ENCODE peak calls at places on chromosome 16, in ten cellular contexts. One of them, this sample, is unnamed.

GRCh38 chr16:60310836-60311445 is 1576.8 kb upstream of the GOT2 start:
- DNase-seq in AG09309: no peak
- DNase-seq in BJ: no peak
- DNase-seq in AG10803: no peak
- DNase-seq in psoas muscle: no peak
- DNase-seq in AG04450: no peak
- DNase-seq in bronchial epithelial cell: no peak
- DNase-seq in brain microvascular endothelial cell: no peak
- DNase-seq in heart right ventricle: no peak
- DNase-seq in endodermal cell: no peak
- DNase-seq in this sample: no peak

GRCh38 chr16:75250809-75251279 is 580 bp downstream of the BCAR1 start:
- DNase-seq in AG09309: no peak
- DNase-seq in BJ: no peak
- DNase-seq in AG10803: no peak
- DNase-seq in psoas muscle: peak
- DNase-seq in AG04450: no peak
- DNase-seq in bronchial epithelial cell: no peak
- DNase-seq in brain microvascular endothelial cell: no peak
- DNase-seq in heart right ventricle: no peak
- DNase-seq in endodermal cell: peak
- DNase-seq in this sample: no peak

GRCh38 chr16:20740007-20740883 is 1.4 kb downstream of the THUMPD1 start:
- DNase-seq in AG09309: no peak
- DNase-seq in BJ: no peak
- DNase-seq in AG10803: peak
- DNase-seq in psoas muscle: no peak
- DNase-seq in AG04450: no peak
- DNase-seq in bronchial epithelial cell: peak
- DNase-seq in brain microvascular endothelial cell: peak
- DNase-seq in heart right ventricle: no peak
- DNase-seq in endodermal cell: no peak
- DNase-seq in this sample: peak

GRCh38 chr16:84548971-84549844 is 44.7 kb upstream of the MEAK7 start:
- DNase-seq in AG09309: no peak
- DNase-seq in BJ: no peak
- DNase-seq in AG10803: no peak
- DNase-seq in psoas muscle: peak
- DNase-seq in AG04450: no peak
- DNase-seq in bronchial epithelial cell: no peak
- DNase-seq in brain microvascular endothelial cell: no peak
- DNase-seq in heart right ventricle: peak
- DNase-seq in endodermal cell: no peak
- DNase-seq in this sample: no peak

GRCh38 chr16:8949536-8950418 is 13.9 kb downstream of the USP7 start:
- DNase-seq in AG09309: no peak
- DNase-seq in BJ: no peak
- DNase-seq in AG10803: no peak
- DNase-seq in psoas muscle: no peak
- DNase-seq in AG04450: no peak
- DNase-seq in bronchial epithelial cell: no peak
- DNase-seq in brain microvascular endothelial cell: no peak
- DNase-seq in heart right ventricle: no peak
- DNase-seq in endodermal cell: no peak
- DNase-seq in this sample: no peak

GRCh38 chr16:11350531-11351335 is 5.5 kb downstream of the RMI2 start:
- DNase-seq in AG09309: peak
- DNase-seq in BJ: peak
- DNase-seq in AG10803: peak
- DNase-seq in psoas muscle: no peak
- DNase-seq in AG04450: peak
- DNase-seq in bronchial epithelial cell: no peak
- DNase-seq in brain microvascular endothelial cell: no peak
- DNase-seq in heart right ventricle: no peak
- DNase-seq in endodermal cell: no peak
- DNase-seq in this sample: peak

GRCh38 chr16:75801307-75801706 is 75.0 kb upstream of the CPHXL start:
- DNase-seq in AG09309: no peak
- DNase-seq in BJ: no peak
- DNase-seq in AG10803: no peak
- DNase-seq in psoas muscle: no peak
- DNase-seq in AG04450: no peak
- DNase-seq in bronchial epithelial cell: peak
- DNase-seq in brain microvascular endothelial cell: no peak
- DNase-seq in heart right ventricle: no peak
- DNase-seq in endodermal cell: no peak
- DNase-seq in this sample: no peak

GRCh38 chr16:81543571-81543970 is 99.0 kb downstream of the CMIP start:
- DNase-seq in AG09309: no peak
- DNase-seq in BJ: no peak
- DNase-seq in AG10803: no peak
- DNase-seq in psoas muscle: no peak
- DNase-seq in AG04450: no peak
- DNase-seq in bronchial epithelial cell: no peak
- DNase-seq in brain microvascular endothelial cell: no peak
- DNase-seq in heart right ventricle: no peak
- DNase-seq in endodermal cell: no peak
- DNase-seq in this sample: no peak

GRCh38 chr16:52488837-52489289 is 58.1 kb downstream of the TOX3 start:
- DNase-seq in AG09309: no peak
- DNase-seq in BJ: no peak
- DNase-seq in AG10803: no peak
- DNase-seq in psoas muscle: no peak
- DNase-seq in AG04450: no peak
- DNase-seq in bronchial epithelial cell: no peak
- DNase-seq in brain microvascular endothelial cell: no peak
- DNase-seq in heart right ventricle: no peak
- DNase-seq in endodermal cell: no peak
- DNase-seq in this sample: no peak

DNA sequence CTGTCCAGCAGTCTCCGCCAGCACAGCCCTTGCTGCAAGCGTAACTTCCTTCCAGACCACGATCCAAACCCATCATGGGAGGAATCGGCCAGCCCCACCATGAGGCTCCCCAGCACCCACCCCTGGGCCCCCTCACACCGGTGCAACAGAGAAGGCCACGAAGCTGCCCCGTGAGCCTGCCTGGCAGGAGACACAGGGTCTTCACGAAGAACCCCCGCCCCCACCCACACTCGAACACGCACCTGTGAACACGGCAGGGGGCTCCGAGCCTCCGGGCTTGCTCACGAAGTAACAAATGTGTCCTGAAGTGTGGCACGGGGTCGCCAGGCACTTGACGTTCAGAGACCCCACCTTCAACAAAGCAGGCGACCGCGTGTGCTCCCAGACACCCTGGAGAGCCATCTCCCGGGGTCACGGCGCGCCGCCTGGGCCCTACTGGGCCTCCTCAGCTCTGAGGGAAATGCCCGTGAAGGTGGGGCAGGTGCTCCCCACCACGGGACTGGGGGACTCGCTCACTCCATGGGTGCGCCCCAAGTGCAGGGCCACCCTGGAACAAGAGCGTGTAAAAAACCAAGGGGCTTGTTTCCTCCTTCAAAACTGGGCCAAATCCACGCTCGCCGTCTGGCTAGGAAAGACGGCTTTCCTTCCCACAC is 7.6 kb downstream of the HAGH start:
- DNase-seq in AG09309: no peak
- DNase-seq in BJ: no peak
- DNase-seq in AG10803: no peak
- DNase-seq in psoas muscle: no peak
- DNase-seq in AG04450: no peak
- DNase-seq in bronchial epithelial cell: no peak
- DNase-seq in brain microvascular endothelial cell: no peak
- DNase-seq in heart right ventricle: no peak
- DNase-seq in endodermal cell: peak
- DNase-seq in this sample: no peak
- H3K4me3 ChIP-seq in AG09309: no peak
- H3K4me3 ChIP-seq in BJ: no peak
- H3K4me3 ChIP-seq in AG10803: no peak
- H3K4me3 ChIP-seq in psoas muscle: no peak
- H3K4me3 ChIP-seq in AG04450: no peak
- H3K4me3 ChIP-seq in bronchial epithelial cell: no peak
- H3K4me3 ChIP-seq in brain microvascular endothelial cell: no peak
- H3K4me3 ChIP-seq in heart right ventricle: no peak
- H3K4me3 ChIP-seq in endodermal cell: no peak
- H3K4me3 ChIP-seq in this sample: no peak

GRCh38 chr16:56869513-56870270 is 4.7 kb downstream of the SLC12A3 start:
- DNase-seq in AG09309: no peak
- DNase-seq in BJ: no peak
- DNase-seq in AG10803: no peak
- DNase-seq in psoas muscle: no peak
- DNase-seq in AG04450: no peak
- DNase-seq in bronchial epithelial cell: no peak
- DNase-seq in brain microvascular endothelial cell: no peak
- DNase-seq in heart right ventricle: no peak
- DNase-seq in endodermal cell: peak
- DNase-seq in this sample: peak
- TF ChIP-seq CTCF in AG09309: peak
- TF ChIP-seq CTCF in BJ: peak
- TF ChIP-seq CTCF in AG10803: peak
- TF ChIP-seq CTCF in psoas muscle: no peak
- TF ChIP-seq CTCF in AG04450: peak
- TF ChIP-seq CTCF in bronchial epithelial cell: peak
- TF ChIP-seq CTCF in brain microvascular endothelial cell: peak
- TF ChIP-seq CTCF in heart right ventricle: peak
- TF ChIP-seq CTCF in endodermal cell: peak
- TF ChIP-seq CTCF in this sample: peak

GRCh38 chr16:87447323-87447722 is 45.5 kb downstream of the ZCCHC14 start:
- DNase-seq in AG09309: no peak
- DNase-seq in BJ: no peak
- DNase-seq in AG10803: peak
- DNase-seq in psoas muscle: no peak
- DNase-seq in AG04450: peak
- DNase-seq in bronchial epithelial cell: no peak
- DNase-seq in brain microvascular endothelial cell: no peak
- DNase-seq in heart right ventricle: no peak
- DNase-seq in endodermal cell: no peak
- DNase-seq in this sample: no peak
- H3K4me3 ChIP-seq in AG09309: no peak
- H3K4me3 ChIP-seq in BJ: no peak
- H3K4me3 ChIP-seq in AG10803: no peak
- H3K4me3 ChIP-seq in psoas muscle: no peak
- H3K4me3 ChIP-seq in AG04450: peak
- H3K4me3 ChIP-seq in bronchial epithelial cell: no peak
- H3K4me3 ChIP-seq in brain microvascular endothelial cell: no peak
- H3K4me3 ChIP-seq in heart right ventricle: no peak
- H3K4me3 ChIP-seq in endodermal cell: no peak
- H3K4me3 ChIP-seq in this sample: no peak

GRCh38 chr16:50460538-50461399 is 87.4 kb upstream of the NKD1 start:
- DNase-seq in AG09309: no peak
- DNase-seq in BJ: no peak
- DNase-seq in AG10803: no peak
- DNase-seq in psoas muscle: no peak
- DNase-seq in AG04450: no peak
- DNase-seq in bronchial epithelial cell: no peak
- DNase-seq in brain microvascular endothelial cell: no peak
- DNase-seq in heart right ventricle: no peak
- DNase-seq in endodermal cell: peak
- DNase-seq in this sample: no peak

GRCh38 chr16:50464325-50465290 is 83.6 kb upstream of the NKD1 start:
- DNase-seq in AG09309: no peak
- DNase-seq in BJ: no peak
- DNase-seq in AG10803: no peak
- DNase-seq in psoas muscle: no peak
- DNase-seq in AG04450: no peak
- DNase-seq in bronchial epithelial cell: no peak
- DNase-seq in brain microvascular endothelial cell: no peak
- DNase-seq in heart right ventricle: no peak
- DNase-seq in endodermal cell: peak
- DNase-seq in this sample: no peak

GRCh38 chr16:50461400-50461760 is 86.8 kb upstream of the NKD1 start:
- DNase-seq in AG09309: no peak
- DNase-seq in BJ: no peak
- DNase-seq in AG10803: no peak
- DNase-seq in psoas muscle: no peak
- DNase-seq in AG04450: no peak
- DNase-seq in bronchial epithelial cell: no peak
- DNase-seq in brain microvascular endothelial cell: no peak
- DNase-seq in heart right ventricle: no peak
- DNase-seq in endodermal cell: peak
- DNase-seq in this sample: no peak

GRCh38 chr16:50463581-50464324 is 84.4 kb upstream of the NKD1 start:
- DNase-seq in AG09309: no peak
- DNase-seq in BJ: no peak
- DNase-seq in AG10803: no peak
- DNase-seq in psoas muscle: no peak
- DNase-seq in AG04450: no peak
- DNase-seq in bronchial epithelial cell: no peak
- DNase-seq in brain microvascular endothelial cell: no peak
- DNase-seq in heart right ventricle: no peak
- DNase-seq in endodermal cell: no peak
- DNase-seq in this sample: no peak

DNA sequence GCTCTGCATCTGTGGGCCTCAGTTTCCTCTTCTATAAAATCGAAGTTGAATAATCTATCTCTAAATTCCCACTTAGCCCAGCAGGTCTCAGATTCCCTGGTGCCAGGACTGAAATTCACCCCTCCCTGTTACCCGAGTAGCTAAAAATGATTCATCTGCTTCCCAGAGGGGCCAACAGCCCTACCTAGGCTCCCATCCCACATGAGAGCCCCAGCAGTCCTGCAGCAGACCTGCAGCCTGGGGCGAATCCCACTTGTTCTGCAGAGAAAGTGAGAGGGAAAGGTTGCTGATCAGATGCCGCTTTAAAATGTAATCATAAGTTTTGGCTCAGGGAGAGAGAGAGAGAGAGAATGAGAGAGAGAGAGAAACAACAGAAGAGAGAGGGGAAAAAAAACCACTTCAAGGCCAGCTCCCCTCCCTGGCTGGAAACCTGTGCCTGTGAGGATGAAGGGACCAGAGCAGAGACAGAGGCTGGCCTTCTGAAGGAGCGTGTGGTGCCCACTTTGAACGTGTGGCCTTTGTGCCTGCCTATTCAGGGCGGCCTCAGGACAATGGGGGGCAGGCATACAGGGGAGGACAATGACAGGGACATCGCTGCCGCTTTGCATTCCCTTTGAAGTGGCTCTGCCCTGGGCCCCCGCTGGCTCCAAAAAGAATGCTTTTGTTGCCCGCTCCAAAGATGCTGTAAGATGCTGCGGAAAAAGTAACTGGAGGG is 85.2 kb upstream of the NKD1 start:
- DNase-seq in AG09309: no peak
- DNase-seq in BJ: no peak
- DNase-seq in AG10803: no peak
- DNase-seq in psoas muscle: no peak
- DNase-seq in AG04450: no peak
- DNase-seq in bronchial epithelial cell: no peak
- DNase-seq in brain microvascular endothelial cell: no peak
- DNase-seq in heart right ventricle: no peak
- DNase-seq in endodermal cell: peak
- DNase-seq in this sample: no peak
- TF ChIP-seq CTCF in AG09309: no peak
- TF ChIP-seq CTCF in BJ: no peak
- TF ChIP-seq CTCF in AG10803: no peak
- TF ChIP-seq CTCF in psoas muscle: no peak
- TF ChIP-seq CTCF in AG04450: no peak
- TF ChIP-seq CTCF in bronchial epithelial cell: no peak
- TF ChIP-seq CTCF in brain microvascular endothelial cell: no peak
- TF ChIP-seq CTCF in heart right ventricle: no peak
- TF ChIP-seq CTCF in endodermal cell: no peak
- TF ChIP-seq CTCF in this sample: no peak